ENCODE peak calls at places on chromosomes 7 and 10, in five cellular contexts. One of them, this sample, is unnamed.

GRCh38 chr10:68934994-68935393 is 21.0 kb upstream of the DDX21 start:
- DNase-seq in NCI-H1417: no peak
- DNase-seq in COR-L47: no peak
- DNase-seq in caudate nucleus: no peak
- DNase-seq in T47D: no peak
- DNase-seq in this sample: no peak

GRCh38 chr10:133179651-133180050 is 19.6 kb downstream of the KNDC1 start:
- DNase-seq in NCI-H1417: no peak
- DNase-seq in COR-L47: no peak
- DNase-seq in caudate nucleus: no peak
- DNase-seq in T47D: no peak
- DNase-seq in this sample: no peak

GRCh38 chr7:133478591-133479135 is 225.8 kb downstream of the EXOC4 start:
- DNase-seq in NCI-H1417: peak; percentile 93
- DNase-seq in COR-L47: no peak
- DNase-seq in caudate nucleus: no peak
- DNase-seq in T47D: no peak
- DNase-seq in this sample: no peak

GRCh38 chr7:23811540-23811939 is 101.5 kb downstream of the STK31 start:
- DNase-seq in NCI-H1417: no peak
- DNase-seq in COR-L47: no peak
- DNase-seq in caudate nucleus: no peak
- DNase-seq in T47D: peak; percentile 22
- DNase-seq in this sample: no peak

GRCh38 chr10:113523071-113523470 is 29.8 kb upstream of the HABP2 start:
- DNase-seq in NCI-H1417: no peak
- DNase-seq in COR-L47: no peak
- DNase-seq in caudate nucleus: no peak
- DNase-seq in T47D: no peak
- DNase-seq in this sample: no peak

GRCh38 chr7:155466814-155467675 is 9.1 kb downstream of the EN2 start:
- DNase-seq in NCI-H1417: peak; percentile 24
- DNase-seq in COR-L47: peak; percentile 62
- DNase-seq in caudate nucleus: no peak
- DNase-seq in T47D: no peak
- DNase-seq in this sample: no peak

GRCh38 chr10:82409671-82410070 is 534.7 kb downstream of the NRG3 start:
- DNase-seq in NCI-H1417: no peak
- DNase-seq in COR-L47: no peak
- DNase-seq in caudate nucleus: no peak
- DNase-seq in T47D: no peak
- DNase-seq in this sample: no peak

GRCh38 chr10:93115661-93116383 is 42.1 kb downstream of the CYP26A1 start:
- DNase-seq in NCI-H1417: no peak
- DNase-seq in COR-L47: no peak
- DNase-seq in caudate nucleus: no peak
- DNase-seq in T47D: peak; percentile 92
- DNase-seq in this sample: no peak

GRCh38 chr10:19922236-19922963 is 106.2 kb downstream of the PLXDC2 start:
- DNase-seq in NCI-H1417: no peak
- DNase-seq in COR-L47: no peak
- DNase-seq in caudate nucleus: no peak
- DNase-seq in T47D: no peak
- DNase-seq in this sample: no peak

GRCh38 chr10:82124713-82125112 is 249.7 kb downstream of the NRG3 start:
- DNase-seq in NCI-H1417: no peak
- DNase-seq in COR-L47: no peak
- DNase-seq in caudate nucleus: no peak
- DNase-seq in T47D: no peak
- DNase-seq in this sample: no peak

GRCh38 chr10:87844837-87845623 is 18.3 kb downstream of the KLLN start:
- DNase-seq in NCI-H1417: no peak
- DNase-seq in COR-L47: no peak
- DNase-seq in caudate nucleus: no peak
- DNase-seq in T47D: no peak
- DNase-seq in this sample: no peak

GRCh38 chr10:86261470-86261869 is 105.1 kb downstream of the GRID1 start:
- DNase-seq in NCI-H1417: no peak
- DNase-seq in COR-L47: no peak
- DNase-seq in caudate nucleus: no peak
- DNase-seq in T47D: peak; percentile 5
- DNase-seq in this sample: peak; percentile 29

GRCh38 chr10:78579995-78580394 is 488.8 kb upstream of the ZMIZ1 start:
- DNase-seq in NCI-H1417: peak; percentile 58
- DNase-seq in COR-L47: peak; percentile 79
- DNase-seq in caudate nucleus: peak; percentile 83
- DNase-seq in T47D: no peak
- DNase-seq in this sample: peak; percentile 94

GRCh38 chr7:73999664-74000420 is 28.1 kb upstream of the ELN start:
- DNase-seq in NCI-H1417: no peak
- DNase-seq in COR-L47: no peak
- DNase-seq in caudate nucleus: no peak
- DNase-seq in T47D: no peak
- DNase-seq in this sample: no peak

GRCh38 chr7:47709051-47709450 is 127.1 kb upstream of the TNS3 start:
- DNase-seq in NCI-H1417: no peak
- DNase-seq in COR-L47: no peak
- DNase-seq in caudate nucleus: no peak
- DNase-seq in T47D: no peak
- DNase-seq in this sample: no peak

GRCh38 chr10:103765981-103766380 is 89.4 kb downstream of the SH3PXD2A start:
- DNase-seq in NCI-H1417: no peak
- DNase-seq in COR-L47: no peak
- DNase-seq in caudate nucleus: no peak
- DNase-seq in T47D: no peak
- DNase-seq in this sample: no peak

GRCh38 chr10:127886371-127887051 is 6.2 kb downstream of the CLRN3 start:
- DNase-seq in NCI-H1417: no peak
- DNase-seq in COR-L47: no peak
- DNase-seq in caudate nucleus: no peak
- DNase-seq in T47D: no peak
- DNase-seq in this sample: no peak

GRCh38 chr7:94414481-94414880 is 19.8 kb downstream of the COL1A2 start:
- DNase-seq in NCI-H1417: no peak
- DNase-seq in COR-L47: peak; percentile 46
- DNase-seq in caudate nucleus: no peak
- DNase-seq in T47D: no peak
- DNase-seq in this sample: no peak

GRCh38 chr7:130845581-130846085 is 111.6 kb upstream of the KLF14 start:
- DNase-seq in NCI-H1417: no peak
- DNase-seq in COR-L47: no peak
- DNase-seq in caudate nucleus: no peak
- DNase-seq in T47D: no peak
- DNase-seq in this sample: no peak

GRCh38 chr7:711967-712600 is 14.4 kb upstream of the DNAAF5 start:
- DNase-seq in NCI-H1417: no peak
- DNase-seq in COR-L47: no peak
- DNase-seq in caudate nucleus: no peak
- DNase-seq in T47D: no peak
- DNase-seq in this sample: peak; percentile 32

GRCh38 chr7:120677535-120677934 is 180.4 kb downstream of the TSPAN12 start:
- DNase-seq in NCI-H1417: no peak
- DNase-seq in COR-L47: no peak
- DNase-seq in caudate nucleus: no peak
- DNase-seq in T47D: no peak
- DNase-seq in this sample: no peak

GRCh38 chr7:47902013-47902412 is 46.3 kb downstream of the PKD1L1 start:
- DNase-seq in NCI-H1417: no peak
- DNase-seq in COR-L47: no peak
- DNase-seq in caudate nucleus: no peak
- DNase-seq in T47D: no peak
- DNase-seq in this sample: no peak

GRCh38 chr10:122344741-122345258 is 29.7 kb upstream of the PLEKHA1 start:
- DNase-seq in NCI-H1417: no peak
- DNase-seq in COR-L47: no peak
- DNase-seq in caudate nucleus: no peak
- DNase-seq in T47D: no peak
- DNase-seq in this sample: no peak

GRCh38 chr7:25180946-25181345 is 47.3 kb downstream of the NPVF start:
- DNase-seq in NCI-H1417: no peak
- DNase-seq in COR-L47: no peak
- DNase-seq in caudate nucleus: no peak
- DNase-seq in T47D: peak; percentile 30
- DNase-seq in this sample: no peak

GRCh38 chr10:101080933-101081546 is 19.3 kb downstream of the KAZALD1 start:
- DNase-seq in NCI-H1417: no peak
- DNase-seq in COR-L47: no peak
- DNase-seq in caudate nucleus: no peak
- DNase-seq in T47D: peak; percentile 75
- DNase-seq in this sample: no peak

GRCh38 chr7:6160191-6160623 is 112.2 kb downstream of the CYTH3 start:
- DNase-seq in NCI-H1417: peak; percentile 7
- DNase-seq in COR-L47: no peak
- DNase-seq in caudate nucleus: no peak
- DNase-seq in T47D: peak; percentile 57
- DNase-seq in this sample: peak; percentile 80

GRCh38 chr10:22712959-22713852 is 1.2 kb downstream of the PIP4K2A start:
- DNase-seq in NCI-H1417: no peak
- DNase-seq in COR-L47: no peak
- DNase-seq in caudate nucleus: no peak
- DNase-seq in T47D: peak; percentile 5
- DNase-seq in this sample: no peak

GRCh38 chr10:47253651-47254375 is 46.2 kb upstream of the GDF10 start:
- DNase-seq in NCI-H1417: no peak
- DNase-seq in COR-L47: no peak
- DNase-seq in caudate nucleus: no peak
- DNase-seq in T47D: no peak
- DNase-seq in this sample: no peak

GRCh38 chr10:118374404-118374803 is 32.3 kb upstream of the FAM204A start:
- DNase-seq in NCI-H1417: no peak
- DNase-seq in COR-L47: no peak
- DNase-seq in caudate nucleus: no peak
- DNase-seq in T47D: no peak
- DNase-seq in this sample: no peak

GRCh38 chr7:84950836-84951235 is 236.0 kb downstream of the SEMA3D start:
- DNase-seq in NCI-H1417: no peak
- DNase-seq in COR-L47: no peak
- DNase-seq in caudate nucleus: no peak
- DNase-seq in T47D: no peak
- DNase-seq in this sample: no peak

This sample was measured in dorsolateral prefrontal cortex.